ENCODE peak calls at places on chromosomes 13 and 19, in seven cellular contexts. W is NCI-H460; U is stimulated activated CD4-positive, alpha-beta T cell treated with anti-CD3 and anti-CD28 coated beads, TNF-alpha, amount 100 ng/mL, for 4 hours; L is activated naive CD4-positive, alpha-beta T cell; D is naive thymus-derived CD4-positive, alpha-beta T cell; N is memory B cell; Z is GM04503. P is an unnamed sample.

GRCh38 chr13:28077231-28077630 is 23.1 kb downstream of the FLT3 start:
- DNase-seq in D (no peak), L (no peak), W (no peak), Z (no peak), U (no peak), N (no peak), P (no peak)

GRCh38 chr13:28822801-28823200 is 2.7 kb downstream of the MTUS2 start:
- DNase-seq in D (no peak), Z (no peak), U (no peak), N (no peak), L (no peak), W (no peak), P (no peak)

GRCh38 chr19:13748169-13748884 is 16.0 kb upstream of the MRI1 start:
- DNase-seq in W (no peak), U (no peak), L (no peak), N (no peak), Z (no peak), D (peak; percentile 27), P (no peak)

GRCh38 chr19:53511933-53512374 is 26.0 kb upstream of the ZNF331 start:
- DNase-seq in U (no peak), W (no peak), Z (no peak), D (peak; percentile 7), L (no peak), N (peak; percentile 33), P (peak; percentile 19)

GRCh38 chr13:61024046-61024445 is 391.6 kb downstream of the PCDH20 start:
- DNase-seq in L (no peak), U (no peak), N (no peak), Z (no peak), W (no peak), D (no peak), P (no peak)

GRCh38 chr19:55216461-55217198 is 7.3 kb upstream of the PTPRH start:
- DNase-seq in U (peak; percentile 18), N (peak; percentile 25), L (no peak), Z (peak; percentile 98), D (no peak), W (peak; percentile 99), P (no peak)

GRCh38 chr19:2343289-2343982 is 15.0 kb downstream of the SPPL2B start:
- DNase-seq in U (no peak), Z (no peak), W (no peak), N (no peak), D (no peak), L (no peak), P (no peak)

GRCh38 chr19:2302319-2303208 is 5.4 kb downstream of the LINGO3 start:
- DNase-seq in D (no peak), N (peak; percentile 69), W (no peak), L (no peak), U (no peak), Z (no peak), P (no peak)

GRCh38 chr19:48674921-48675824 is 2.4 kb upstream of the NTN5 start:
- DNase-seq in N (peak; percentile 77), W (peak; percentile 76), L (peak; percentile 10), D (peak; percentile 57), Z (peak; percentile 23), U (peak; percentile 47), P (peak; percentile 49)

GRCh38 chr13:113929628-113930615 is 44.0 kb downstream of the C13orf46 start:
- DNase-seq in D (no peak), N (no peak), L (no peak), Z (no peak), U (no peak), W (no peak), P (no peak)

GRCh38 chr13:39536906-39537305 is 66.1 kb downstream of the LHFPL6 start:
- DNase-seq in Z (no peak), D (no peak), N (no peak), L (no peak), U (no peak), W (no peak), P (no peak)

GRCh38 chr19:53877361-53877766 is 4.6 kb upstream of the PRKCG start:
- DNase-seq in W (no peak), U (no peak), Z (no peak), L (no peak), N (peak; percentile 25), D (peak; percentile 75), P (no peak)

GRCh38 chr19:4103073-4103418 is 20.9 kb downstream of the MAP2K2 start:
- DNase-seq in Z (no peak), D (no peak), L (no peak), W (no peak), N (no peak), U (no peak), P (no peak)

GRCh38 chr19:18300930-18301717 is 19.7 kb upstream of the JUND start:
- DNase-seq in L (no peak), N (no peak), U (no peak), Z (no peak), W (no peak), D (no peak), P (no peak)

GRCh38 chr13:20721454-20722357 is 18.2 kb downstream of the IL17D start:
- DNase-seq in U (no peak), W (no peak), L (no peak), Z (no peak), D (no peak), N (no peak), P (no peak)

GRCh38 chr19:30669329-30670010 is 297.3 kb downstream of the ZNF536 start:
- DNase-seq in W (peak; percentile 25), N (peak; percentile 26), Z (no peak), U (peak; percentile 30), D (peak; percentile 1), L (no peak), P (peak; percentile 19)

GRCh38 chr13:67023088-67023893 is 206.8 kb downstream of the PCDH9 start:
- DNase-seq in Z (no peak), W (no peak), D (no peak), N (no peak), U (no peak), L (no peak), P (no peak)

GRCh38 chr19:5917431-5918107 is 3.5 kb downstream of the CAPS start:
- DNase-seq in D (no peak), N (no peak), W (no peak), U (no peak), Z (no peak), L (no peak), P (no peak)

GRCh38 chr13:73365240-73365639 is 306.4 kb downstream of the KLF5 start:
- DNase-seq in D (no peak), N (no peak), Z (no peak), W (no peak), U (no peak), L (no peak), P (no peak)

GRCh38 chr19:22545751-22546150 is 88.4 kb upstream of the ZNF492 start:
- DNase-seq in W (no peak), D (no peak), U (no peak), Z (no peak), L (no peak), N (no peak), P (no peak)

GRCh38 chr19:53008061-53008778 is 5.5 kb upstream of the ERVV-1 start:
- DNase-seq in U (no peak), L (no peak), D (no peak), Z (no peak), N (no peak), W (no peak), P (no peak)

GRCh38 chr13:20191902-20192469 is 752 bp downstream of the GJB2 start:
- DNase-seq in W (no peak), Z (no peak), D (no peak), L (no peak), U (no peak), N (no peak), P (no peak)

GRCh38 chr13:39159393-39159792 is 121.1 kb downstream of the NHLRC3 start:
- DNase-seq in U (no peak), W (no peak), L (no peak), N (no peak), D (no peak), Z (no peak), P (no peak)